ENCODE peak calls at places on chromosomes 13 and 19, in five cellular contexts. Q is PC-3, O is neural crest cell, S is psoas muscle, C is Calu3. A is an unnamed sample.

GRCh38 chr13:106417467-106418110 is 117.9 kb downstream of the EFNB2 start:
- DNase-seq in O (no peak), S (no peak), Q (no peak), C (no peak), A (no peak)

GRCh38 chr19:42596391-42597071 is 1.8 kb upstream of the CEACAM8 start:
- DNase-seq in O (peak; percentile 65), S (no peak), Q (peak; percentile 24), C (peak; percentile 68), A (peak; percentile 38)

GRCh38 chr13:34655554-34655953 is 286.5 kb upstream of the NBEA start:
- DNase-seq in Q (no peak), S (no peak), C (no peak), O (no peak), A (no peak)

GRCh38 chr13:112711528-112712265 is 21.9 kb downstream of the ATP11A start:
- DNase-seq in C (peak; percentile 43), Q (peak; percentile 77), O (peak; percentile 31), S (peak; percentile 87), A (peak; percentile 64)

GRCh38 chr13:51435002-51435578 is 17.7 kb downstream of the INTS6 start:
- DNase-seq in O (no peak), S (no peak), C (no peak), Q (peak; percentile 50), A (no peak)

GRCh38 chr19:16315825-16316505 is 8.7 kb upstream of the KLF2 start:
- DNase-seq in S (no peak), O (no peak), Q (peak; percentile 44), C (no peak), A (no peak)

GRCh38 chr19:42172261-42172660 is 40.0 kb upstream of the POU2F2 start:
- DNase-seq in Q (peak; percentile 88), S (no peak), O (no peak), C (peak; percentile 79), A (no peak)

GRCh38 chr13:101618440-101619187 is 166.1 kb downstream of the ITGBL1 start:
- DNase-seq in S (no peak), C (no peak), Q (no peak), O (no peak), A (no peak)

GRCh38 chr19:30336290-30336689 is 35.9 kb upstream of the ZNF536 start:
- DNase-seq in Q (no peak), O (no peak), S (no peak), C (no peak), A (peak; percentile 25)

GRCh38 chr13:65787087-65787486 is 1443.0 kb downstream of the PCDH9 start:
- DNase-seq in C (no peak), S (no peak), Q (no peak), O (no peak), A (no peak)

GRCh38 chr13:46582190-46582589 is 29.2 kb downstream of the LRCH1 start:
- DNase-seq in Q (no peak), S (no peak), O (no peak), C (no peak), A (no peak)

GRCh38 chr19:10510301-10510802 is 6.9 kb downstream of the S1PR5 start:
- DNase-seq in C (peak; percentile 27), S (no peak), Q (peak; percentile 50), O (peak; percentile 66), A (no peak)

GRCh38 chr13:25973576-25973975 is 78.2 kb downstream of the SHISA2 start:
- DNase-seq in S (no peak), C (no peak), O (no peak), Q (no peak), A (no peak)

GRCh38 chr13:95155504-95155903 is 145.7 kb downstream of the ABCC4 start:
- DNase-seq in Q (no peak), S (no peak), C (no peak), O (no peak), A (no peak)

GRCh38 chr13:79647518-79647917 is 166.6 kb downstream of the NDFIP2 start:
- DNase-seq in C (no peak), O (no peak), Q (peak; percentile 7), S (no peak), A (no peak)

GRCh38 chr19:18419699-18420460 is 682 bp downstream of the SSBP4 start:
- DNase-seq in S (peak; percentile 66), Q (peak; percentile 35), C (no peak), O (no peak), A (no peak)

GRCh38 chr19:3034845-3035541 is 5.9 kb upstream of the TLE2 start:
- DNase-seq in S (no peak), Q (no peak), C (no peak), O (no peak), A (peak; percentile 36)

GRCh38 chr19:37413243-37414084 is 42.6 kb downstream of the ZNF527 start:
- DNase-seq in C (no peak), O (no peak), Q (no peak), S (no peak), A (no peak)

GRCh38 chr19:27740396-27740795 is 1472.6 kb downstream of the UQCRFS1 start:
- DNase-seq in S (no peak), C (no peak), Q (no peak), O (no peak), A (no peak)

GRCh38 chr13:111449041-111449440 is 128.6 kb downstream of the TEX29 start:
- DNase-seq in O (no peak), C (no peak), Q (no peak), S (no peak), A (no peak)

GRCh38 chr13:108276060-108276459 is 6.5 kb downstream of the TNFSF13B start:
- DNase-seq in C (no peak), S (peak; percentile 71), Q (no peak), O (no peak), A (no peak)

GRCh38 chr19:17405250-17406038 is at the start of gene BST2:
- DNase-seq in C (no peak), O (no peak), S (peak; percentile 65), Q (no peak), A (peak; percentile 47)

GRCh38 chr19:32812036-32812435 is 57.5 kb downstream of the SLC7A9 start:
- DNase-seq in C (no peak), Q (no peak), S (no peak), O (no peak), A (no peak)

GRCh38 chr19:47581605-47582319 is 8.8 kb upstream of the ZNF541 start:
- DNase-seq in C (peak; percentile 89), Q (peak; percentile 86), S (no peak), O (no peak), A (no peak)

GRCh38 chr19:43562211-43562697 is 13.1 kb downstream of the XRCC1 start:
- DNase-seq in C (no peak), O (no peak), Q (no peak), S (no peak), A (no peak)

GRCh38 chr13:105184221-105184620 is 1351.2 kb downstream of the EFNB2 start:
- DNase-seq in O (no peak), S (no peak), Q (no peak), C (no peak), A (no peak)

GRCh38 chr19:6423499-6424189 is 967 bp downstream of the KHSRP start:
- DNase-seq in Q (peak; percentile 50), C (peak; percentile 34), S (no peak), O (peak; percentile 45), A (no peak)

GRCh38 chr13:91024157-91024792 is 323.2 kb upstream of the MIR17HG start:
- DNase-seq in O (no peak), S (no peak), Q (no peak), C (no peak), A (no peak)
- TF ChIP-seq CTCF in O (no peak), S (no peak), Q (no peak), C (no peak), A (no peak)

DNA sequence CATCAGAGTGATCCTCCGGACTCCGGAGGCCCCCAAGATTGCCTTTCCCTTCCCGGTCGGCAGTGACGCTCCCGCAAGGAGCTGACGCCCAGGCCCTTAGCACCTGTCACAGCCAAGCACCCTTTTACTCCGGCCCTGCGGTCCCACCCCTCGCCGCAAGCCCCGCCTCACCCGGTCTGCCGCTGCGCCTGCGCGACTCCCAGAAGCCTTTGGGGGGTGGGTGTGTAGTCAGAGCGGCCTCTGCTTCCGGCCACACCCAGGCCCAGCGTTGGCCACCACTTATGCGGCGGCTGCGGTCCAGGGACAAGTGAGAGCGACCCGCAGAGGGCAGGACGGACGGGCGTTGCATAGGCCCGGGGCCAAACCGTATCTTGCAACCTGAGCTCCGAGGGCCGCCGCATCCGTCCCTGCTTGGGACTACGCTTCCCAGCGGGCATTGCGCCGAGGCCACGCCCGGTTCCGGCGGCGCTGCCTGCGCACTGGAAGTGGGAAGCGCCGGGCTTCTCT is 441 bp upstream of the ZFP28 start:
- DNase-seq in Q (peak; percentile 31), C (no peak), O (peak; percentile 71), S (peak; percentile 96), A (peak; percentile 96)
- TF ChIP-seq CTCF in Q (no peak), C (no peak), O (no peak), S (no peak), A (no peak)

GRCh38 chr13:49693877-49694276 is 2.6 kb upstream of the EBPL start:
- DNase-seq in C (no peak), Q (no peak), S (no peak), O (no peak), A (no peak)

GRCh38 chr13:49694446-49694845 is 3.2 kb upstream of the EBPL start:
- DNase-seq in O (no peak), C (no peak), S (no peak), Q (no peak), A (no peak)

GRCh38 chr13:49693191-49693733 is 2.0 kb upstream of the EBPL start:
- DNase-seq in Q (peak; percentile 76), O (no peak), S (no peak), C (no peak), A (no peak)

GRCh38 chr13:49690133-49690989 is 925 bp downstream of the EBPL start:
- DNase-seq in Q (peak; percentile 67), O (no peak), C (peak; percentile 41), S (no peak), A (no peak)

DNA sequence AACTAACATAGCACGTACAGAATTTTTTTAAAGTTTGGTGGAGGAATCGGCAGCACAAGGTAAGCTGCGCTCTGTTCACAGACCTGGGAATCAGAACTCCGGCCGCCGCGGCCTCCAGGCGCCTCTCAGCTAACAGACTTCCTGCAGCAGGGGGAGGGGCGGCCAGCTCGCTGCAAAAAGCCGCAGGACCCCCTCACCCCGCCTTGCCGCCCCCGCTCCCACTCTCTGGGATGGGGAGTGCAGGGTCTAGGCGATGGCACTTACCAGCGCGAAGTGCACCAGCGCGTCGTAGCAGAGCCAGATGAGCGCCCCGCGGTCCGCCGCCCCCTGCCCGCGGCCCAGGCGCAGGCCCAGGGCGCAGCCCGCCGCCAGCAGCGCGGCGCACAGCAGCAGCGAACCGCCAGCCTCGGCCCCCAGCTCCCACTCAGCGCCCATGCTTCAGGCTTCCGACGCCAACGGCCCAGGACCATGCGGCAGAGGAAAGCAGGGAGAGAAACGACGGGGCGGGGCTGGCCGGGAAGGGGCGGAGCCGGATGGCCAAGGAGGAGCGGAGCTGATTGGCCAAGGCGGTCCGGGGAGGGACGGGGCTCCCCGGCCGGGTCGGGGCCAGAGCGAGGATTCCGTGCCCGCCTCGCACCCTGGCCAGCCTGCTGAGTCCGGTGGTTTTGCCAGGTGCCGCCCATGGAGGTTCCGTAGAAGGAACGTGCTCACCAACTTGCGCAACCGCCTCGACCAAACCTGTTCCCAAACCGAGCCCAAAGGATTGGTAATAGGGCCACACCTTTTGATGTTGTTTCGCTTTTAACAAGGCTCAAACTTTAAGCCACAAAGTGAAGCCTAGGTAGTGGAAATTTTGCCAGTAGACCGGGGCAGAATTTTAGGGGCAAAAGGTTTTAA is at the start of gene EBPL:
- DNase-seq in O (peak; percentile 92), C (peak; percentile 91), S (peak; percentile 96), Q (peak; percentile 92), A (peak; percentile 81)
- TF ChIP-seq CTCF in O (peak; percentile 32), C (no peak), S (no peak), Q (no peak), A (no peak)

DNA sequence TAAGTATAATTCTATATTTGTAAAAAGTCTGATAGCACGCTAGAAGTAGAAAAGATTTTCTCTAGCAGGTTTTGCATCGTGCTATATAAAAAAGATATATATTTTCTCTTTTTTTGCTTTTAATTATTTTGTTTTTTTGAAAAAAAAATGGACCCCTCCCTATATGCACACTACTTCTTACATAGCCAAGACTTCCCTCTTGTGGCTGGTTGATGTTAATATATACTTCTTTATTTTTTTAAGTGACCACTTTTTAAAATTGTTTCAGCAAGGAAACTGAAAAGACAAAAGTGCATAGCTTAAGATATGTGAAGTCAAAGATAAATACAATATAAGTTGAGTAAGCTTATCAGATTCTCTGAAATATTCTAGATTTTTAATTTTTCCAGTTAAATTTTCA is 1202.8 kb downstream of the DIAPH3 start:
- DNase-seq in O (no peak), Q (peak; percentile 7), C (no peak), S (no peak), A (no peak)
- TF ChIP-seq CTCF in O (peak; percentile 65), Q (peak; percentile 36), C (no peak), S (no peak), A (no peak)